ENCODE peak calls at places on chromosomes 7 and 10, in four cellular contexts. M is stimulated activated naive B cell treated with anti-CD40 and anti-IgM and Interleukin-4, amounts not matched to agents 10 μg/mL and 1 μg/mL and 100 μg/mL, for 72 hours; X is GM06990; R is sigmoid colon. D is an unnamed sample.

GRCh38 chr10:102133373-102134195 is 744 bp downstream of the PPRC1 start:
- DNase-seq in X (peak; percentile 76), R (peak; percentile 90), M (peak; percentile 65), D (peak; percentile 59)

GRCh38 chr7:51679358-51679757 is 362.7 kb upstream of the COBL start:
- DNase-seq in M (no peak), X (no peak), R (no peak), D (no peak)

GRCh38 chr10:116268976-116269375 is 4.0 kb downstream of the GFRA1 start:
- DNase-seq in R (no peak), M (no peak), X (no peak), D (no peak)

GRCh38 chr10:33307835-33308234 is 26.6 kb downstream of the NRP1 start:
- DNase-seq in R (no peak), X (no peak), M (no peak), D (no peak)

GRCh38 chr10:80199828-80200227 is 5.5 kb downstream of the ANXA11 start:
- DNase-seq in M (no peak), X (no peak), R (no peak), D (no peak)

GRCh38 chr7:85749715-85750453 is 563.0 kb upstream of the SEMA3D start:
- DNase-seq in R (no peak), M (no peak), X (no peak), D (no peak)

GRCh38 chr7:143512488-143513340 is 35.0 kb downstream of the TAS2R41 start:
- DNase-seq in R (no peak), X (no peak), M (no peak), D (no peak)

GRCh38 chr7:37531225-37531624 is 82.6 kb upstream of the ELMO1 start:
- DNase-seq in X (no peak), M (no peak), R (no peak), D (no peak)

GRCh38 chr10:116451956-116452720 is 24.5 kb downstream of the PNLIPRP3 start:
- DNase-seq in R (no peak), X (no peak), M (no peak), D (no peak)

GRCh38 chr10:123103944-123104343 is 31.8 kb upstream of the HMX3 start:
- DNase-seq in M (no peak), X (no peak), R (no peak), D (no peak)